ENCODE peak calls at places on chromosomes 5 and 9, in six cellular contexts. Z, R, J, V, O and T are unnamed samples.

GRCh38 chr5:109838157-109838556 is 148.4 kb downstream of the MAN2A1 start:
- DNase-seq in Z (peak), R (no peak), J (no peak), V (no peak), O (no peak), T (no peak)

GRCh38 chr5:158382473-158382872 is 523.5 kb upstream of the CLINT1 start:
- DNase-seq in Z (no peak), R (peak), J (peak), V (peak), O (peak), T (peak)

GRCh38 chr5:130652178-130652577 is 512.9 kb downstream of the HINT1 start:
- DNase-seq in Z (no peak), R (peak), J (no peak), V (peak), O (no peak), T (no peak)

GRCh38 chr5:51892680-51893079 is 509.4 kb downstream of the ISL1 start:
- DNase-seq in Z (no peak), R (no peak), J (no peak), V (no peak), O (no peak), T (no peak)

GRCh38 chr9:88418715-88419540 is 30.7 kb downstream of the SPIN1 start:
- DNase-seq in Z (no peak), R (no peak), J (no peak), V (no peak), O (no peak), T (no peak)

GRCh38 chr5:9462109-9462508 is 83.8 kb downstream of the SEMA5A start:
- DNase-seq in Z (no peak), R (no peak), J (no peak), V (no peak), O (no peak), T (no peak)

GRCh38 chr5:72566746-72567145 is 59.5 kb upstream of the ZNF366 start:
- DNase-seq in Z (no peak), R (no peak), J (no peak), V (no peak), O (no peak), T (no peak)

GRCh38 chr9:132046456-132046855 is 33.2 kb downstream of the MED27 start:
- DNase-seq in Z (no peak), R (peak), J (no peak), V (no peak), O (no peak), T (no peak)

GRCh38 chr5:124712724-124713305 is 33.6 kb downstream of the ZNF608 start:
- DNase-seq in Z (no peak), R (no peak), J (no peak), V (no peak), O (no peak), T (no peak)

GRCh38 chr9:69671904-69672827 is at the start of gene APBA1:
- DNase-seq in Z (peak), R (peak), J (peak), V (peak), O (peak), T (peak)

GRCh38 chr5:63963080-63963735 is 963 bp upstream of the HTR1A start:
- DNase-seq in Z (peak), R (peak), J (no peak), V (peak), O (peak), T (peak)

GRCh38 chr5:10885026-10885425 is 124.0 kb upstream of the DAP start:
- DNase-seq in Z (no peak), R (peak), J (no peak), V (no peak), O (no peak), T (no peak)

GRCh38 chr5:98975223-98975622 is 46.4 kb upstream of the CHD1 start:
- DNase-seq in Z (no peak), R (no peak), J (no peak), V (no peak), O (no peak), T (peak)

GRCh38 chr9:123305879-123306278 is 37.5 kb upstream of the STRBP start:
- DNase-seq in Z (no peak), R (no peak), J (no peak), V (no peak), O (no peak), T (no peak)

GRCh38 chr5:78562001-78562400 is 86.6 kb downstream of the LHFPL2 start:
- DNase-seq in Z (no peak), R (no peak), J (no peak), V (no peak), O (no peak), T (no peak)

GRCh38 chr5:102547659-102548058 is 48.9 kb upstream of the SLCO6A1 start:
- DNase-seq in Z (no peak), R (peak), J (no peak), V (no peak), O (no peak), T (no peak)

GRCh38 chr5:54415896-54416640 is 39.4 kb upstream of the HSPB3 start:
- DNase-seq in Z (no peak), R (no peak), J (no peak), V (no peak), O (no peak), T (no peak)

GRCh38 chr5:134659456-134659855 is 10.9 kb downstream of the SEC24A start:
- DNase-seq in Z (no peak), R (no peak), J (no peak), V (no peak), O (no peak), T (no peak)

GRCh38 chr5:54217826-54218503 is 92.4 kb downstream of the ARL15 start:
- DNase-seq in Z (peak), R (peak), J (no peak), V (peak), O (no peak), T (peak)

GRCh38 chr9:73153793-73154227 is 2.1 kb downstream of the ANXA1 start:
- DNase-seq in Z (no peak), R (peak), J (no peak), V (no peak), O (no peak), T (peak)

GRCh38 chr5:28734396-28734795 is 1696.0 kb upstream of the CDH9 start:
- DNase-seq in Z (no peak), R (no peak), J (no peak), V (no peak), O (no peak), T (no peak)
- TF ChIP-seq CTCF in Z (peak), R (no peak), J (no peak), V (no peak), O (no peak), T (no peak)

GRCh38 chr9:2018162-2018643 is 3.1 kb downstream of the SMARCA2 start:
- DNase-seq in Z (no peak), R (no peak), J (no peak), V (no peak), O (no peak), T (no peak)

GRCh38 chr9:2018764-2019548 is 3.8 kb downstream of the SMARCA2 start:
- DNase-seq in Z (peak), R (no peak), J (no peak), V (no peak), O (no peak), T (no peak)

GRCh38 chr9:2017459-2018161 is 2.5 kb downstream of the SMARCA2 start:
- DNase-seq in Z (peak), R (peak), J (peak), V (peak), O (peak), T (peak)

GRCh38 chr9:2021731-2022130 is 6.6 kb downstream of the SMARCA2 start:
- DNase-seq in Z (no peak), R (no peak), J (no peak), V (no peak), O (no peak), T (no peak)

DNA sequence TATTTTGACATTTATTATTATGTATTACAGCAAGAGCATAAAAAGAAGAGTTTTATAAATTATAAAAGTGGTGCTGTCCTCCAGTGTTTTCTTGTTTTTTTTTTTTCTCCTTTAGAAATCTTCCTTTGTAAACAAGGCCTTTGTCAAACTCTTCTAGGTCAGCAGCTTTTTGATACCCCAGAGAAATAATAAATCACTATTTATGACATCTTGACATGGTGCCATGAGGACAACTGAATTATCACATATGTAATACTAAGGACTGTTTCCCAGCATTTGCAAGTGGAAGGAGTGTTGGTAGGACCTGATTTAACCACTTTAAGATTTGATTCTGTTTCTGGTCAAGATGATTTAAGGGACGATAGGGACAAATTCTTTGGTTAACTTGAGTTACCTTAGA is 4.6 kb downstream of the SMARCA2 start:
- DNase-seq in Z (no peak), R (no peak), J (no peak), V (no peak), O (no peak), T (no peak)
- TF ChIP-seq CTCF in Z (no peak), R (no peak), J (no peak), V (no peak), O (no peak), T (no peak)

DNA sequence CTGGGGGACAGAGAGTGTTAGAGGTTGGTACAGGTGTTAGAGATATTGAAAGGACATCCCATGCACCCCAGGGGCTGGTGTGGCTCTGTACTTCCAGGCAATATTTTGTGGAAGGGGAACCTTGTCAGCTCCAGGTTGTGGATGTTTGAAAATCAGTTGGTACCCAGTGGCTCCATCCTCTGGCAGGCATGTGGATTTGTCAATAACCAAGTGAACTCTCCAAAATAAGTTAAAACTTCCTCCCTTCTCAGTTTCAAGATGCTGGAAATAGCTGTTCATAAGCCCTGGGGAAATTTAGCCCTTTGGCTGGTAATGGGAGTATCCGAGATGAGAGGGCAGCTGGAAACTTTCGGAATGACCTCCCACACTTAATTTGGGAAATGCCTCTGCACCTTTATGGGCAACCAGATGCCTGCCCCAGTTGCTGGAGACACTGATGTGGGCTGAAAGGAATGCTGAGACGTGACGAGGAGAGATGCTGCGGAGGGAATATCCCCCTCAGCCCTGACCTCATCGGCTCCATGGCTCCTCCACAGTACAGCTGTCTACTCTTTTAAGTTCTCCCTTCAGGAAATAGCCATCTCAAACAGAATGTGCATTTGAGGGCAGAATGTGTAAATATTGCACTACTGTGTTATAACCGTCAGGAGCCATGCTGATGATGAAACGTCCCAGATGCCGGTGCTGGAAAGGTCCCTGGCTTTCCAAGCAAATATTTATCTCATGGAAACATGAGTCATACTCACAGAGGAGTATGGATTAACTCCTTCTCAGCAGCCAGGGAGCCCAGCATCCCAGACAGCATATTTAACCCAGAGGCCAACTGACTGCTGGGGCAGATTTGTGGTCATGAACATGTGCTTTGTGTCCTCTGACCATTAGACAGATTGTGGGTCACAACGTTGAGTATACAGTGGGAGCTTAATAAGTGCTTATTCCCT is 29.5 kb downstream of the TGFBI start:
- DNase-seq in Z (peak), R (peak), J (peak), V (peak), O (peak), T (peak)
- TF ChIP-seq CTCF in Z (peak), R (peak), J (peak), V (peak), O (peak), T (no peak)

GRCh38 chr9:78439192-78439865 is 142.4 kb downstream of the PSAT1 start:
- DNase-seq in Z (peak), R (peak), J (peak), V (peak), O (peak), T (peak)
- TF ChIP-seq CTCF in Z (peak), R (peak), J (peak), V (peak), O (peak), T (peak)

GRCh38 chr5:179829732-179830435 is 9.2 kb downstream of the SQSTM1 start:
- DNase-seq in Z (no peak), R (no peak), J (no peak), V (no peak), O (no peak), T (no peak)

GRCh38 chr5:179825655-179826182 is 5.0 kb downstream of the SQSTM1 start:
- DNase-seq in Z (no peak), R (no peak), J (no peak), V (no peak), O (peak), T (no peak)

GRCh38 chr5:179824745-179825112 is 4.0 kb downstream of the SQSTM1 start:
- DNase-seq in Z (no peak), R (no peak), J (no peak), V (no peak), O (no peak), T (no peak)

GRCh38 chr5:179828756-179829421 is 8.2 kb downstream of the SQSTM1 start:
- DNase-seq in Z (no peak), R (no peak), J (no peak), V (no peak), O (no peak), T (no peak)

GRCh38 chr5:179827684-179828083 is 7.0 kb downstream of the SQSTM1 start:
- DNase-seq in Z (no peak), R (no peak), J (no peak), V (no peak), O (peak), T (no peak)
- TF ChIP-seq CTCF in Z (no peak), R (no peak), J (no peak), V (no peak), O (no peak), T (no peak)

GRCh38 chr5:123097483-123097870 is 8.4 kb downstream of the PRDM6 start:
- DNase-seq in Z (no peak), R (no peak), J (no peak), V (no peak), O (no peak), T (no peak)

GRCh38 chr5:123094227-123094918 is 5.3 kb downstream of the PRDM6 start:
- DNase-seq in Z (peak), R (no peak), J (no peak), V (no peak), O (no peak), T (no peak)

GRCh38 chr5:123095694-123096120 is 6.7 kb downstream of the PRDM6 start:
- DNase-seq in Z (no peak), R (no peak), J (no peak), V (no peak), O (no peak), T (no peak)

GRCh38 chr5:123093279-123094226 is 4.5 kb downstream of the PRDM6 start:
- DNase-seq in Z (peak), R (no peak), J (no peak), V (no peak), O (no peak), T (no peak)

DNA sequence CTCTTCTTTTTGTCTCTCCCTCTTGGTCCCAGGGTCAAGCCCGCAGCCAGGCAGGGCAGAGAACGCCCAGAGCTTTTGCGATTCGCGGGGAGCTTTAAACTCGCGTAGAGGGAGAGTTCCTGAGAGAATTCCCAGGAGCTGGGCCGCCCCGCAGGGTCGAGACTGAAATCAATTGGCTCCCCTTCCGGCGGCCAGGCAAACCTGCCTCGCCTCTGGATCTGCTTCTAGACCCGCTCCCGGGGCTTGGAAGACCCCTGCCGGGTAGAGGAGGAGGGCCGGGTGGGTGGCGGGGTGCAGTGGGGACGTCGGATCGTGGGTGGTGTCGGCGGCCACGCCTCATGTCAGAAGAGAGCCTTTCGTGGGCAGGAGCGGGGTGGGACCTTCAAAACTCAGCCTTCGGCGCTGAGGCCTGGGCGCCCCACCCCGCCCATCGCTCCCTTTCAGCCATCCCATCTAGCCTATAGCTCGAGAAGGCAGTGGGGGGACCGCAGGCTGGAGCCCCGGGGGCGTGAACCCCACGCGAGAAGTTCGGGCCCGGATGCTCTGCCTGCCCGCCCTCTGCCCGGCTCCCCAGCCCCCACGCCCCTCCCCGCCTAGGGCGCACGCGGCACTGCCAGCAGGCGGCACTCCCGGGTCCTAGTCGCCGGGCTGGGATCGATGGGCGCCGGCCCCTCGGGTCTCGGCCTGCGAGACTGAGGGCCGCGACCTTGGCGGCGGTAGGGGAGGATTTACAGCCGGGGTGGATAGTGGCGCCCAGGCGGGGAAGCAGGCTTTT is 6.1 kb downstream of the PRDM6 start:
- DNase-seq in Z (peak), R (no peak), J (no peak), V (no peak), O (no peak), T (no peak)
- TF ChIP-seq CTCF in Z (peak), R (no peak), J (no peak), V (no peak), O (no peak), T (no peak)

GRCh38 chr5:132064738-132065331 is 4.4 kb downstream of the IL3 start:
- DNase-seq in Z (peak), R (peak), J (peak), V (peak), O (peak), T (peak)

GRCh38 chr5:132066871-132067270 is 6.4 kb downstream of the IL3 start:
- DNase-seq in Z (no peak), R (no peak), J (no peak), V (no peak), O (no peak), T (no peak)

GRCh38 chr5:132064140-132064539 is 3.7 kb downstream of the IL3 start:
- DNase-seq in Z (no peak), R (no peak), J (no peak), V (no peak), O (no peak), T (no peak)

GRCh38 chr5:132065951-132066701 is 5.7 kb downstream of the IL3 start:
- DNase-seq in Z (no peak), R (no peak), J (no peak), V (no peak), O (no peak), T (no peak)

GRCh38 chr5:132065351-132065937 is 5.0 kb downstream of the IL3 start:
- DNase-seq in Z (peak), R (peak), J (no peak), V (peak), O (peak), T (peak)
- TF ChIP-seq CTCF in Z (peak), R (peak), J (peak), V (peak), O (no peak), T (peak)

DNA sequence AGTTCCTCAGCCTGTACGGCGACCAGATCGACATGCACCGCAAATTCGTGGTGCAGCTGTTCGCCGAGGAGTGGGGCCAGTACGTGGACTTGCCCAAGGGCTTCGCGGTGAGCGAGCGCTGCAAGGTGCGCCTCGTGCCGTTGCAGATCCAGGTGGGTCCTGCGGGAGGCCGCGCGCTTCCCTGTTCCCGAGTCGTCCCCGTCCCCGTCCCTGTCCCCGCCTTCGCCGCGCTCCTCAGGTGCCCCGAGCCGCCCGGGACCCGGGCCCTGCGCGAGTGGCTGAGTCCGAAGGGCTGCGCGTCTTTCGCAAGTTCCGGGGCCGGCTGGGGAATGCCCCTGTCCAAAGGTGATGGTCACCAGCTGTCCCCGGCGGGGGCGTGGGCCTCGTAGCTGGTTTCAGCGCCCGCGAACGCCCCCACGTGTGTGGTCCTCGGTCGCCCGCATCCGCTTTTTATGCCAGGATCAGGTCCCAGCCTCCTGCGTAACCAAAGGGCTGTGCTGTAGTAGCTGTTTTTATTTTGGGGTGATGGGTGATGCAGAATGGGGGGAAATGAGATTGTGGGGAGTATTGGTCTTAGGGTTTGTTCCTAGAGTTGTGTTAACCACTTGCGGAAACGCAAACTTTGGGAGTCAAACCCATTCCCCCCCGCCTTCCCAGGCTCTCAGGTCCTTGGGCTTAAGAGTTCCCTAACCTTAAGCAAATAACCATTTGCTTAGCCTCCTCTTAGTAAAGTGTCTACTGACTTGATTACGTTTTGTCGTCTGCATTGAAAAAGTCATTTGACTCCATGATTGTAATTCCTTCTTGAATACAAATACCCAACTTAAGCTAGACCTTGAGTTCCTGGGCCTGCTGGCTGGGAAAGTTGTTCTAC is 612 bp downstream of the ISOC1 start:
- DNase-seq in Z (peak), R (peak), J (peak), V (peak), O (peak), T (peak)
- TF ChIP-seq CTCF in Z (no peak), R (peak), J (peak), V (no peak), O (no peak), T (no peak)

DNA sequence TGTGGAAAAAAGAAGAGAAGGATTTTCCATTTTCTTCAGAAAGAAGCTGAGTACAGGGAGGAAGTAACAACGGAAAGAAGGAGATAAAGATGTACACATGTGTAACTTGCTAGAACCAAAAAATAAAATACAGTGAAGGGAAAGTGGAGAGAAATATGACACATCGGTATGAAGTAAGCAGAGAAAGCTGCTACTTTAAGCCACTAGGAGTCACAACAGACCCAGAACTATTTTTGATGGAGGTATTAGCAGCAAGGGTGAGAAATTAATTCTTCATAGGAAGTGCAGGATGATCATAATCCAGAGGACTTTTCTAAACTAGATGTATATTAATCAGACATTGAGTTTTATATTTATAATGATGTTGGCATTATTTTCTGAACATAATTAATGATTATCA is 88.5 kb downstream of the FAM174A start:
- DNase-seq in Z (no peak), R (peak), J (no peak), V (peak), O (no peak), T (no peak)
- TF ChIP-seq CTCF in Z (peak), R (peak), J (peak), V (peak), O (peak), T (peak)